ENCODE peak calls at places on chromosomes 13 and 19, in eight cellular contexts. One of them, this sample, is unnamed.

GRCh38 chr13:88627071-88627470 is 955.9 kb downstream of the SLITRK5 start:
- DNase-seq in IMR-90: no peak
- DNase-seq in Peyer's patch: no peak
- DNase-seq in suprapubic skin: no peak
- DNase-seq in PC-3: no peak
- DNase-seq in mammary epithelial cell: no peak
- DNase-seq in fibroblast of pulmonary artery: peak
- DNase-seq in GM23338: no peak
- DNase-seq in this sample: peak

GRCh38 chr19:45059258-45059965 is 16.9 kb downstream of the ZNF296 start:
- DNase-seq in IMR-90: peak
- DNase-seq in Peyer's patch: peak
- DNase-seq in suprapubic skin: no peak
- DNase-seq in PC-3: peak
- DNase-seq in mammary epithelial cell: peak
- DNase-seq in fibroblast of pulmonary artery: peak
- DNase-seq in GM23338: peak
- DNase-seq in this sample: peak

GRCh38 chr13:103557878-103558277 is 491.7 kb upstream of the SLC10A2 start:
- DNase-seq in IMR-90: no peak
- DNase-seq in Peyer's patch: no peak
- DNase-seq in suprapubic skin: no peak
- DNase-seq in PC-3: no peak
- DNase-seq in mammary epithelial cell: no peak
- DNase-seq in fibroblast of pulmonary artery: peak
- DNase-seq in GM23338: no peak
- DNase-seq in this sample: no peak

GRCh38 chr19:54364775-54365257 is at the start of gene LAIR1:
- DNase-seq in IMR-90: no peak
- DNase-seq in Peyer's patch: peak
- DNase-seq in suprapubic skin: no peak
- DNase-seq in PC-3: no peak
- DNase-seq in mammary epithelial cell: no peak
- DNase-seq in fibroblast of pulmonary artery: no peak
- DNase-seq in GM23338: no peak
- DNase-seq in this sample: no peak

GRCh38 chr19:4443966-4444764 is 13.4 kb downstream of the UBXN6 start:
- DNase-seq in IMR-90: no peak
- DNase-seq in Peyer's patch: no peak
- DNase-seq in suprapubic skin: no peak
- DNase-seq in PC-3: no peak
- DNase-seq in mammary epithelial cell: no peak
- DNase-seq in fibroblast of pulmonary artery: no peak
- DNase-seq in GM23338: no peak
- DNase-seq in this sample: no peak

GRCh38 chr13:49635599-49636433 is 7.5 kb downstream of the ARL11 start:
- DNase-seq in IMR-90: peak
- DNase-seq in Peyer's patch: peak
- DNase-seq in suprapubic skin: no peak
- DNase-seq in PC-3: no peak
- DNase-seq in mammary epithelial cell: peak
- DNase-seq in fibroblast of pulmonary artery: peak
- DNase-seq in GM23338: peak
- DNase-seq in this sample: peak

GRCh38 chr13:36362251-36362650 is 16.1 kb upstream of the SPART start:
- DNase-seq in IMR-90: peak
- DNase-seq in Peyer's patch: no peak
- DNase-seq in suprapubic skin: no peak
- DNase-seq in PC-3: peak
- DNase-seq in mammary epithelial cell: peak
- DNase-seq in fibroblast of pulmonary artery: peak
- DNase-seq in GM23338: no peak
- DNase-seq in this sample: peak

GRCh38 chr19:50488795-50489194 is 12.1 kb upstream of the GARIN5A start:
- DNase-seq in IMR-90: no peak
- DNase-seq in Peyer's patch: no peak
- DNase-seq in suprapubic skin: no peak
- DNase-seq in PC-3: no peak
- DNase-seq in mammary epithelial cell: no peak
- DNase-seq in fibroblast of pulmonary artery: no peak
- DNase-seq in GM23338: no peak
- DNase-seq in this sample: no peak

GRCh38 chr13:39527961-39528720 is 74.9 kb downstream of the LHFPL6 start:
- DNase-seq in IMR-90: peak
- DNase-seq in Peyer's patch: no peak
- DNase-seq in suprapubic skin: no peak
- DNase-seq in PC-3: peak
- DNase-seq in mammary epithelial cell: peak
- DNase-seq in fibroblast of pulmonary artery: peak
- DNase-seq in GM23338: no peak
- DNase-seq in this sample: peak

GRCh38 chr13:80618777-80619176 is 277.9 kb upstream of the SPRY2 start:
- DNase-seq in IMR-90: no peak
- DNase-seq in Peyer's patch: no peak
- DNase-seq in suprapubic skin: no peak
- DNase-seq in PC-3: no peak
- DNase-seq in mammary epithelial cell: no peak
- DNase-seq in fibroblast of pulmonary artery: no peak
- DNase-seq in GM23338: no peak
- DNase-seq in this sample: no peak

GRCh38 chr19:20278342-20278741 is 111.3 kb downstream of the ZNF486 start:
- DNase-seq in IMR-90: no peak
- DNase-seq in Peyer's patch: peak
- DNase-seq in suprapubic skin: no peak
- DNase-seq in PC-3: no peak
- DNase-seq in mammary epithelial cell: no peak
- DNase-seq in fibroblast of pulmonary artery: no peak
- DNase-seq in GM23338: peak
- DNase-seq in this sample: no peak

GRCh38 chr13:46101488-46102289 is 3.1 kb downstream of the CPB2 start:
- DNase-seq in IMR-90: no peak
- DNase-seq in Peyer's patch: no peak
- DNase-seq in suprapubic skin: no peak
- DNase-seq in PC-3: no peak
- DNase-seq in mammary epithelial cell: no peak
- DNase-seq in fibroblast of pulmonary artery: no peak
- DNase-seq in GM23338: no peak
- DNase-seq in this sample: no peak

GRCh38 chr19:43489979-43490599 is 14.5 kb downstream of the PHLDB3 start:
- DNase-seq in IMR-90: no peak
- DNase-seq in Peyer's patch: no peak
- DNase-seq in suprapubic skin: no peak
- DNase-seq in PC-3: no peak
- DNase-seq in mammary epithelial cell: no peak
- DNase-seq in fibroblast of pulmonary artery: no peak
- DNase-seq in GM23338: no peak
- DNase-seq in this sample: no peak

GRCh38 chr13:88459335-88459734 is 788.2 kb downstream of the SLITRK5 start:
- DNase-seq in IMR-90: no peak
- DNase-seq in Peyer's patch: no peak
- DNase-seq in suprapubic skin: no peak
- DNase-seq in PC-3: no peak
- DNase-seq in mammary epithelial cell: no peak
- DNase-seq in fibroblast of pulmonary artery: no peak
- DNase-seq in GM23338: no peak
- DNase-seq in this sample: no peak

GRCh38 chr13:27783111-27783510 is 9.2 kb upstream of the GSX1 start:
- DNase-seq in IMR-90: peak
- DNase-seq in Peyer's patch: no peak
- DNase-seq in suprapubic skin: no peak
- DNase-seq in PC-3: peak
- DNase-seq in mammary epithelial cell: no peak
- DNase-seq in fibroblast of pulmonary artery: peak
- DNase-seq in GM23338: peak
- DNase-seq in this sample: peak

GRCh38 chr13:72246396-72246795 is 379.4 kb upstream of the DACH1 start:
- DNase-seq in IMR-90: no peak
- DNase-seq in Peyer's patch: no peak
- DNase-seq in suprapubic skin: no peak
- DNase-seq in PC-3: peak
- DNase-seq in mammary epithelial cell: peak
- DNase-seq in fibroblast of pulmonary artery: no peak
- DNase-seq in GM23338: no peak
- DNase-seq in this sample: no peak

GRCh38 chr19:48963371-48964204 is 1.5 kb upstream of the FTL start:
- DNase-seq in IMR-90: peak
- DNase-seq in Peyer's patch: peak
- DNase-seq in suprapubic skin: no peak
- DNase-seq in PC-3: peak
- DNase-seq in mammary epithelial cell: no peak
- DNase-seq in fibroblast of pulmonary artery: peak
- DNase-seq in GM23338: peak
- DNase-seq in this sample: peak

GRCh38 chr13:107581009-107581408 is 634.3 kb downstream of the LIG4 start:
- DNase-seq in IMR-90: no peak
- DNase-seq in Peyer's patch: no peak
- DNase-seq in suprapubic skin: no peak
- DNase-seq in PC-3: no peak
- DNase-seq in mammary epithelial cell: no peak
- DNase-seq in fibroblast of pulmonary artery: no peak
- DNase-seq in GM23338: peak
- DNase-seq in this sample: no peak

GRCh38 chr13:102203718-102204117 is 198.1 kb downstream of the FGF14 start:
- DNase-seq in IMR-90: no peak
- DNase-seq in Peyer's patch: no peak
- DNase-seq in suprapubic skin: no peak
- DNase-seq in PC-3: no peak
- DNase-seq in mammary epithelial cell: no peak
- DNase-seq in fibroblast of pulmonary artery: no peak
- DNase-seq in GM23338: no peak
- DNase-seq in this sample: no peak

GRCh38 chr13:32079586-32079985 is 48.0 kb downstream of the FRY start:
- DNase-seq in IMR-90: no peak
- DNase-seq in Peyer's patch: no peak
- DNase-seq in suprapubic skin: no peak
- DNase-seq in PC-3: no peak
- DNase-seq in mammary epithelial cell: no peak
- DNase-seq in fibroblast of pulmonary artery: no peak
- DNase-seq in GM23338: peak
- DNase-seq in this sample: no peak

GRCh38 chr13:70964124-70964523 is 855.9 kb upstream of the KLHL1 start:
- DNase-seq in IMR-90: no peak
- DNase-seq in Peyer's patch: no peak
- DNase-seq in suprapubic skin: no peak
- DNase-seq in PC-3: peak
- DNase-seq in mammary epithelial cell: no peak
- DNase-seq in fibroblast of pulmonary artery: peak
- DNase-seq in GM23338: no peak
- DNase-seq in this sample: peak
- TF ChIP-seq CTCF in IMR-90: no peak
- TF ChIP-seq CTCF in Peyer's patch: no peak
- TF ChIP-seq CTCF in suprapubic skin: no peak
- TF ChIP-seq CTCF in PC-3: peak
- TF ChIP-seq CTCF in mammary epithelial cell: peak
- TF ChIP-seq CTCF in fibroblast of pulmonary artery: peak
- TF ChIP-seq CTCF in GM23338: peak
- TF ChIP-seq CTCF in this sample: peak

GRCh38 chr19:47130120-47130588 is 481 bp upstream of the SAE1 start:
- DNase-seq in IMR-90: no peak
- DNase-seq in Peyer's patch: no peak
- DNase-seq in suprapubic skin: no peak
- DNase-seq in PC-3: no peak
- DNase-seq in mammary epithelial cell: no peak
- DNase-seq in fibroblast of pulmonary artery: no peak
- DNase-seq in GM23338: no peak
- DNase-seq in this sample: no peak
- H3K4me3 ChIP-seq in IMR-90: peak
- H3K4me3 ChIP-seq in Peyer's patch: peak
- H3K4me3 ChIP-seq in suprapubic skin: peak
- H3K4me3 ChIP-seq in PC-3: no peak
- H3K4me3 ChIP-seq in mammary epithelial cell: no peak
- H3K4me3 ChIP-seq in fibroblast of pulmonary artery: no peak
- H3K4me3 ChIP-seq in GM23338: no peak
- H3K4me3 ChIP-seq in this sample: no peak

GRCh38 chr19:10159610-10160009 is 35.1 kb downstream of the DNMT1 start:
- DNase-seq in IMR-90: no peak
- DNase-seq in Peyer's patch: no peak
- DNase-seq in suprapubic skin: no peak
- DNase-seq in PC-3: no peak
- DNase-seq in mammary epithelial cell: no peak
- DNase-seq in fibroblast of pulmonary artery: no peak
- DNase-seq in GM23338: no peak
- DNase-seq in this sample: no peak

GRCh38 chr19:10163557-10163956 is 31.2 kb downstream of the DNMT1 start:
- DNase-seq in IMR-90: no peak
- DNase-seq in Peyer's patch: no peak
- DNase-seq in suprapubic skin: no peak
- DNase-seq in PC-3: no peak
- DNase-seq in mammary epithelial cell: no peak
- DNase-seq in fibroblast of pulmonary artery: no peak
- DNase-seq in GM23338: no peak
- DNase-seq in this sample: no peak

GRCh38 chr19:10158485-10158884 is 36.3 kb downstream of the DNMT1 start:
- DNase-seq in IMR-90: no peak
- DNase-seq in Peyer's patch: no peak
- DNase-seq in suprapubic skin: no peak
- DNase-seq in PC-3: no peak
- DNase-seq in mammary epithelial cell: no peak
- DNase-seq in fibroblast of pulmonary artery: no peak
- DNase-seq in GM23338: no peak
- DNase-seq in this sample: no peak

GRCh38 chr19:10155834-10156233 is 36.1 kb upstream of the EIF3G start:
- DNase-seq in IMR-90: peak
- DNase-seq in Peyer's patch: no peak
- DNase-seq in suprapubic skin: no peak
- DNase-seq in PC-3: peak
- DNase-seq in mammary epithelial cell: peak
- DNase-seq in fibroblast of pulmonary artery: peak
- DNase-seq in GM23338: no peak
- DNase-seq in this sample: peak

DNA sequence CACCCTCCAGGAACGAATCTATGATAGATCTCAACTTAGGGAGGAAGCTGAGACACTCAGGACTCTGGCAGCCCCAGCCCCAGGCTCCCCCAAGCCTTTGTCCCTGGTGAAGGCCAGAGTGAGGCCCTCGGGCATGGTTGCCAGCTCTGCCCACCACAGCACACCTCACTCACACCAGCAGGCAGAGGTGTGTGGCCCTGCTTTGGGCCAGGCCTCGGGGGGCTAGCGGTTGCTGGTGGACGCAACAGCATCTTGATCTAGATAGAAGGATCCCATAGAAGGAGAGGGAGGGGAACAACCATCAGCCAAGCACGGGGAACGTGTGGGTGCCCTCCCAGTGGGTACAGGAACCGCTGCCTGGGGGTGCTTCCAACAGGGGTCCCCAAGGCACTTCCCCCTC is 36.7 kb downstream of the DNMT1 start:
- DNase-seq in IMR-90: no peak
- DNase-seq in Peyer's patch: no peak
- DNase-seq in suprapubic skin: no peak
- DNase-seq in PC-3: no peak
- DNase-seq in mammary epithelial cell: no peak
- DNase-seq in fibroblast of pulmonary artery: no peak
- DNase-seq in GM23338: no peak
- DNase-seq in this sample: no peak
- TF ChIP-seq CTCF in IMR-90: no peak
- TF ChIP-seq CTCF in Peyer's patch: no peak
- TF ChIP-seq CTCF in suprapubic skin: no peak
- TF ChIP-seq CTCF in PC-3: no peak
- TF ChIP-seq CTCF in mammary epithelial cell: no peak
- TF ChIP-seq CTCF in fibroblast of pulmonary artery: no peak
- TF ChIP-seq CTCF in GM23338: no peak
- TF ChIP-seq CTCF in this sample: no peak

GRCh38 chr13:33321686-33322473 is 36.3 kb upstream of the STARD13 start:
- DNase-seq in IMR-90: peak
- DNase-seq in Peyer's patch: no peak
- DNase-seq in suprapubic skin: no peak
- DNase-seq in PC-3: no peak
- DNase-seq in mammary epithelial cell: no peak
- DNase-seq in fibroblast of pulmonary artery: peak
- DNase-seq in GM23338: no peak
- DNase-seq in this sample: peak
- H3K4me3 ChIP-seq in IMR-90: peak
- H3K4me3 ChIP-seq in Peyer's patch: no peak
- H3K4me3 ChIP-seq in suprapubic skin: no peak
- H3K4me3 ChIP-seq in PC-3: no peak
- H3K4me3 ChIP-seq in mammary epithelial cell: no peak
- H3K4me3 ChIP-seq in fibroblast of pulmonary artery: peak
- H3K4me3 ChIP-seq in GM23338: no peak
- H3K4me3 ChIP-seq in this sample: peak

This sample was measured in choroid plexus epithelial cell.